ENCODE peak calls at places on chromosomes 12 and 14, in six cellular contexts. G is activated T-helper 1 cell treated with anti-CD3 and anti-CD28 coated beads, Interleukin-2, amount 50 U/mL, for 16 hours; B is neuronal stem cell; H is CD8-positive, alpha-beta T cell; L is LHCN-M2; R is WTC11. A is an unnamed sample.

GRCh38 chr14:100076133-100076532 is 10.9 kb downstream of the EVL start:
- DNase-seq in G (no peak), B (no peak), H (no peak), L (peak; percentile 57), R (peak; percentile 60), A (no peak)

GRCh38 chr12:98372340-98373018 is 142.9 kb upstream of the TMPO start:
- DNase-seq in G (no peak), B (no peak), H (no peak), L (no peak), R (no peak), A (no peak)

GRCh38 chr14:69048456-69048855 is 69.4 kb upstream of the ACTN1 start:
- DNase-seq in G (no peak), B (no peak), H (no peak), L (no peak), R (no peak), A (no peak)

GRCh38 chr12:124422570-124423523 is 128.0 kb downstream of the RFLNA start:
- DNase-seq in G (no peak), B (no peak), H (no peak), L (peak; percentile 91), R (no peak), A (peak; percentile 78)

GRCh38 chr14:98580131-98580678 is 691.8 kb downstream of the BCL11B start:
- DNase-seq in G (no peak), B (no peak), H (no peak), L (no peak), R (no peak), A (no peak)

GRCh38 chr12:102956738-102957338 is 636 bp upstream of the ASCL1 start:
- DNase-seq in G (no peak), B (no peak), H (no peak), L (no peak), R (no peak), A (no peak)

GRCh38 chr12:4734625-4735196 is 14.5 kb downstream of the GALNT8 start:
- DNase-seq in G (no peak), B (no peak), H (no peak), L (no peak), R (no peak), A (no peak)

GRCh38 chr12:2354151-2354991 is 301.6 kb downstream of the CACNA1C start:
- DNase-seq in G (no peak), B (peak; percentile 15), H (no peak), L (no peak), R (no peak), A (no peak)

GRCh38 chr14:31024577-31025334 is 693 bp upstream of the AP4S1 start:
- DNase-seq in G (no peak), B (no peak), H (no peak), L (no peak), R (no peak), A (no peak)

GRCh38 chr14:30908826-30909225 is 34.5 kb downstream of the COCH start:
- DNase-seq in G (no peak), B (no peak), H (no peak), L (peak; percentile 50), R (no peak), A (no peak)

GRCh38 chr12:31589896-31590729 is 823 bp downstream of the DENND5B start:
- DNase-seq in G (no peak), B (peak; percentile 60), H (no peak), L (peak; percentile 72), R (peak; percentile 60), A (no peak)

GRCh38 chr12:18696971-18697602 is 40.7 kb downstream of the PLCZ1 start:
- DNase-seq in G (no peak), B (no peak), H (no peak), L (peak; percentile 25), R (no peak), A (no peak)

GRCh38 chr12:112283541-112283940 is 98.7 kb downstream of the HECTD4 start:
- DNase-seq in G (no peak), B (no peak), H (no peak), L (peak; percentile 6), R (no peak), A (no peak)

GRCh38 chr14:23550131-23550826 is 1.3 kb downstream of the ZFHX2 start:
- DNase-seq in G (no peak), B (no peak), H (no peak), L (no peak), R (no peak), A (no peak)

GRCh38 chr12:14910090-14910915 is 24.6 kb upstream of the MGP start:
- DNase-seq in G (no peak), B (no peak), H (no peak), L (peak; percentile 57), R (no peak), A (no peak)

GRCh38 chr12:49098035-49098451 is 3.4 kb upstream of the DHH start:
- DNase-seq in G (peak; percentile 38), B (peak; percentile 76), H (peak; percentile 57), L (no peak), R (peak; percentile 87), A (no peak)

GRCh38 chr14:94097091-94097490 is 13.4 kb upstream of the IFI27 start:
- DNase-seq in G (no peak), B (no peak), H (no peak), L (no peak), R (no peak), A (no peak)

GRCh38 chr14:85566603-85567002 is 36.7 kb downstream of the FLRT2 start:
- DNase-seq in G (no peak), B (no peak), H (no peak), L (peak; percentile 88), R (no peak), A (peak; percentile 80)

GRCh38 chr14:68733086-68733621 is 59.7 kb downstream of the ZFP36L1 start:
- DNase-seq in G (no peak), B (no peak), H (no peak), L (no peak), R (no peak), A (no peak)

A was measured in GM04503.